ENCODE peak calls at places on chromosomes 4 and X, in nine cellular contexts. I is cardiac fibroblast; D is HFFc6; B is dorsolateral prefrontal cortex; H is CD4-positive, alpha-beta T cell; W is mammary epithelial cell; F is IMR-90; M is right atrium auricular region; Z is BE2C. Q is an unnamed sample.
A peak's percentile ranks its signal among the peaks of the same experiment; 100 is the strongest.

GRCh38 chrX:69362889-69363288 is 141.2 kb upstream of the NALF2 start:
- DNase-seq in M (no peak), D (peak; percentile 75), I (peak; percentile 62), H (no peak), B (no peak), W (no peak), Z (no peak), F (no peak), Q (no peak)

GRCh38 chr4:137819964-137820383 is 287.7 kb upstream of the PCDH18 start:
- DNase-seq in Z (peak; percentile 49), D (peak; percentile 42), B (no peak), M (no peak), F (peak; percentile 65), W (peak; percentile 57), H (no peak), I (peak; percentile 78), Q (peak; percentile 43)

GRCh38 chr4:75895744-75896314 is 6.4 kb downstream of the PPEF2 start:
- DNase-seq in M (no peak), W (peak; percentile 11), I (peak; percentile 36), B (no peak), F (peak; percentile 18), Z (no peak), D (no peak), H (no peak), Q (peak; percentile 20)

GRCh38 chr4:138099385-138099784 is 142.8 kb downstream of the SLC7A11 start:
- DNase-seq in D (no peak), I (no peak), H (no peak), F (no peak), B (no peak), Z (no peak), M (no peak), W (peak; percentile 29), Q (no peak)

GRCh38 chrX:144333429-144333828 is 449.6 kb downstream of the UBE2NL start:
- DNase-seq in H (no peak), B (no peak), D (no peak), I (no peak), M (no peak), Z (no peak), W (no peak), F (no peak), Q (no peak)

GRCh38 chrX:134512566-134512965 is 52.6 kb downstream of the HPRT1 start:
- DNase-seq in I (peak; percentile 58), M (no peak), B (no peak), W (peak; percentile 88), F (peak; percentile 89), H (no peak), Z (no peak), D (peak; percentile 63), Q (peak; percentile 91)

GRCh38 chrX:136652822-136653723 is 5.1 kb downstream of the CD40LG start:
- DNase-seq in I (peak; percentile 5), H (no peak), B (no peak), W (peak; percentile 2), F (no peak), Z (no peak), M (no peak), D (no peak), Q (no peak)

GRCh38 chr4:4606321-4606720 is 64.5 kb upstream of the STX18 start:
- DNase-seq in W (no peak), M (no peak), D (peak; percentile 39), I (no peak), Z (no peak), H (no peak), F (peak; percentile 65), B (no peak), Q (no peak)

GRCh38 chr4:57403591-57403990 is 293.4 kb upstream of the IGFBP7 start:
- DNase-seq in H (no peak), B (no peak), M (no peak), Z (no peak), I (no peak), D (no peak), W (no peak), F (no peak), Q (no peak)

GRCh38 chr4:122703868-122704267 is 28.6 kb upstream of the BBS12 start:
- DNase-seq in F (no peak), M (no peak), I (no peak), B (no peak), D (no peak), Z (no peak), H (no peak), W (no peak), Q (no peak)

GRCh38 chr4:4594531-4594930 is 52.7 kb upstream of the STX18 start:
- DNase-seq in D (no peak), W (no peak), F (no peak), B (no peak), H (no peak), I (no peak), Z (no peak), M (no peak), Q (no peak)

GRCh38 chr4:112361181-112361791 is 64.1 kb downstream of the ALPK1 start:
- DNase-seq in F (peak; percentile 27), H (no peak), I (peak; percentile 26), B (no peak), M (no peak), W (peak; percentile 57), Z (peak; percentile 67), D (peak; percentile 1), Q (no peak)

GRCh38 chr4:149552601-149553000 is 263.0 kb downstream of the IQCM start:
- DNase-seq in D (no peak), M (no peak), H (no peak), I (no peak), Z (no peak), F (no peak), B (no peak), W (no peak), Q (no peak)

GRCh38 chr4:103915224-103915869 is 195.6 kb upstream of the TACR3 start:
- DNase-seq in Z (no peak), B (no peak), H (no peak), W (peak; percentile 7), F (no peak), I (peak; percentile 15), D (no peak), M (no peak), Q (peak; percentile 4)

GRCh38 chr4:143667461-143667860 is 33.0 kb downstream of the FREM3 start:
- DNase-seq in Z (no peak), W (no peak), H (no peak), B (no peak), I (peak; percentile 96), F (peak; percentile 1), M (peak; percentile 61), D (no peak), Q (no peak)

GRCh38 chr4:105327222-105327621 is 146.6 kb downstream of the PPA2 start:
- DNase-seq in Z (no peak), D (no peak), B (no peak), F (no peak), I (no peak), W (no peak), M (no peak), H (no peak), Q (no peak)

GRCh38 chrX:148426467-148426866 is 74.0 kb upstream of the AFF2 start:
- DNase-seq in F (no peak), H (no peak), Z (no peak), D (no peak), W (no peak), B (no peak), M (no peak), I (no peak), Q (no peak)

GRCh38 chrX:8755813-8756212 is 23.9 kb upstream of the ANOS1 start:
- DNase-seq in F (no peak), D (no peak), I (no peak), B (no peak), Z (no peak), M (no peak), H (no peak), W (peak; percentile 67), Q (no peak)

GRCh38 chr4:184118516-184118915 is 99.2 kb downstream of the ENPP6 start:
- DNase-seq in B (no peak), F (no peak), W (no peak), M (no peak), H (no peak), I (no peak), Z (no peak), D (no peak), Q (no peak)

GRCh38 chrX:19334945-19335626 is 8.6 kb upstream of the PDHA1 start:
- DNase-seq in H (no peak), I (no peak), F (peak; percentile 19), D (peak; percentile 14), M (no peak), Z (peak; percentile 30), W (peak; percentile 5), B (no peak), Q (no peak)
- TF ChIP-seq CTCF in H (no peak), I (peak; percentile 27), F (peak; percentile 58), D (peak; percentile 68), M (no peak), Z (peak; percentile 76), W (peak; percentile 41), B (no peak), Q (no peak)

DNA sequence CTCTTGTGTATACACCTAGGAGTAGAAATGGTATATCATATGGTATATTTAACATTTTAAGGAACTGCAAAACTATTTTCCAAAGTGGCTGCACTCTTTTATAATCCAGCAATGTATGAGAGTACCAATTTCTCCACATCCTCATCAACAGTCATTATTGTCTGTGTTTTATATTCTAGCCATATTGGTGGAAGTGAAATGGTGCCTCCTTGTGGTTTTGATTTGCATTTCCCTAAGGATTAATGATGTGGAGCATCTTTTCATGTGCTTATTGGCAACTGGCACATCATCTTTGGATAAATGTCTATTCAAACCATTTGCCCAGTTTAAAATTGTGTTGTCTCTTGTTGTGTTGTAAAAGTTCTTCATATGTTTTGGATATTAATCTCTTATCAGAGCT is 9.6 kb downstream of the BMP15 start:
- DNase-seq in I (peak; percentile 20), B (no peak), D (no peak), W (peak; percentile 23), Z (no peak), F (peak; percentile 18), H (no peak), M (no peak), Q (no peak)
- TF ChIP-seq CTCF in I (peak; percentile 25), B (peak; percentile 36), D (peak; percentile 30), W (peak; percentile 57), Z (peak; percentile 55), F (peak; percentile 49), H (no peak), M (peak; percentile 45), Q (no peak)

GRCh38 chrX:7552758-7553157 is 290.2 kb upstream of the VCX start:
- DNase-seq in B (no peak), D (no peak), W (no peak), H (no peak), M (no peak), F (no peak), Z (no peak), I (no peak), Q (no peak)
- TF ChIP-seq CTCF in B (no peak), D (peak; percentile 20), W (no peak), H (no peak), M (no peak), F (no peak), Z (no peak), I (no peak), Q (no peak)

DNA sequence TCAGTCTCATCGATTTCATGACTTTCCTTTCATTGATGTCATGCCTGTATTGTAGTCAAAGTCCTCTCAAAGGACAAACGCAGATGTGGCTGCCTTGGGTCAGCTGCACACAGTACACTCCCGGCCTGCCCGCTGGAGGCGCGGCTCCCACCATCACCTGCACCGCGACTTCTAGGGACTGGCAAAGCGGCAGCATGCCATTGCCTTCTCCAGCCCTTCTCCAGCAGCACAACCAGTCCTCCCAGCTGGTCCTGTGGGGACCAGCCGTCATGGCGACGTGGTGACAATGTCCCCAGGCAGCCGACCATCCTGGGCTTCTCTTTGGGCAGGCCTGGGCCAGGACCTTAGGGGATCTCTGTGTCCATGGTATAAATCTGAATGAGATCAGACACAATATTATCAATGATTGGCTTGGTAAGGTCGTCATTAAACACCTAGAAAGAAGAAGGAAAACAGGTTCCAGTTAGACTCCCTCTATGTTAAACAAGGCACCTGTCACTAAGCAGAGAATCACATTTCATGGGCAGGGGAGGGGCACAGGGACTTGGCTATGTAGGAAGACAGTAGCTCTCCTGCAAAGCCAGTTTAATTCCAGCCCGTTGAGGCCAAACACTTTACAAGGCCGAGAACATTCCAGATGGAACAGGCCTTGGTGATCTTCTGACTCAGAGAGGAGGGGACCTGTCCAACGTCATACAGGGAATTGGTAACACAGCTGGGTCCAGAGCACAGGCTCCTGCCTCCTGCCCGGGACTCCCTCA is 10.7 kb downstream of the CCNQ start:
- DNase-seq in B (no peak), F (no peak), Z (no peak), H (no peak), M (no peak), D (no peak), W (no peak), I (no peak), Q (no peak)
- TF ChIP-seq CTCF in B (no peak), F (no peak), Z (no peak), H (no peak), M (no peak), D (no peak), W (no peak), I (no peak), Q (no peak)